ENCODE peak calls at places on chromosomes 7 and 10, in five cellular contexts. G, R, T, Y and D are unnamed samples.

GRCh38 chr7:149714910-149715471 is 58.4 kb downstream of the ZNF467 start:
- DNase-seq in G (no peak), R (peak), T (no peak), Y (no peak), D (no peak)

GRCh38 chr10:100670828-100671479 is 74.4 kb upstream of the PAX2 start:
- DNase-seq in G (no peak), R (no peak), T (peak), Y (peak), D (peak)

GRCh38 chr7:142925413-142925812 is 8.1 kb downstream of the TRPV5 start:
- DNase-seq in G (no peak), R (no peak), T (no peak), Y (no peak), D (no peak)

GRCh38 chr10:56551037-56551436 is 190.0 kb upstream of the ZWINT start:
- DNase-seq in G (no peak), R (no peak), T (no peak), Y (no peak), D (no peak)

GRCh38 chr10:103590060-103590459 is 96.6 kb downstream of the NEURL1 start:
- DNase-seq in G (no peak), R (no peak), T (no peak), Y (no peak), D (no peak)

GRCh38 chr7:96426027-96426426 is 104.1 kb upstream of the SLC25A13 start:
- DNase-seq in G (no peak), R (peak), T (no peak), Y (no peak), D (no peak)

GRCh38 chr10:35005868-35006267 is 84.3 kb downstream of the CUL2 start:
- DNase-seq in G (no peak), R (peak), T (no peak), Y (no peak), D (no peak)

GRCh38 chr10:3992374-3993178 is 207.6 kb upstream of the KLF6 start:
- DNase-seq in G (no peak), R (no peak), T (no peak), Y (no peak), D (no peak)

GRCh38 chr7:6012355-6013104 is 3.5 kb downstream of the AIMP2 start:
- DNase-seq in G (no peak), R (peak), T (no peak), Y (no peak), D (no peak)

GRCh38 chr10:78313636-78314035 is 280.0 kb downstream of the RPS24 start:
- DNase-seq in G (no peak), R (no peak), T (no peak), Y (no peak), D (no peak)

GRCh38 chr10:120514035-120514620 is 57.1 kb downstream of the PLPP4 start:
- DNase-seq in G (peak), R (peak), T (no peak), Y (peak), D (peak)

GRCh38 chr7:100157334-100158228 is 942 bp downstream of the TRAPPC14 start:
- DNase-seq in G (no peak), R (peak), T (no peak), Y (peak), D (no peak)

GRCh38 chr7:137909042-137909441 is 62.3 kb upstream of the DGKI start:
- DNase-seq in G (no peak), R (no peak), T (no peak), Y (no peak), D (no peak)

GRCh38 chr10:74923556-74923955 is 97.2 kb downstream of the KAT6B start:
- DNase-seq in G (no peak), R (no peak), T (no peak), Y (no peak), D (no peak)

GRCh38 chr10:33481184-33481583 is 146.7 kb upstream of the NRP1 start:
- DNase-seq in G (no peak), R (no peak), T (no peak), Y (no peak), D (no peak)

GRCh38 chr7:70829221-70830059 is 302.5 kb upstream of the GALNT17 start:
- DNase-seq in G (peak), R (peak), T (peak), Y (peak), D (peak)

GRCh38 chr10:14530465-14530864 is 199.7 kb upstream of the FRMD4A start:
- DNase-seq in G (no peak), R (no peak), T (no peak), Y (no peak), D (no peak)

GRCh38 chr7:129159539-129159938 is 15.0 kb downstream of the TSPAN33 start:
- DNase-seq in G (no peak), R (no peak), T (no peak), Y (no peak), D (no peak)

GRCh38 chr10:131000737-131001136 is 310.8 kb downstream of the TCERG1L start:
- DNase-seq in G (no peak), R (no peak), T (no peak), Y (no peak), D (no peak)

GRCh38 chr10:109928393-109928792 is 5.1 kb upstream of the XPNPEP1 start:
- DNase-seq in G (no peak), R (no peak), T (no peak), Y (no peak), D (no peak)

GRCh38 chr7:155612658-155613057 is 31.8 kb upstream of the RBM33 start:
- DNase-seq in G (no peak), R (no peak), T (no peak), Y (no peak), D (no peak)

GRCh38 chr7:23205861-23206510 is 24.1 kb downstream of the NUP42 start:
- DNase-seq in G (no peak), R (peak), T (no peak), Y (no peak), D (no peak)

GRCh38 chr10:125797999-125798662 is 22.5 kb upstream of the MMP21 start:
- DNase-seq in G (no peak), R (no peak), T (no peak), Y (no peak), D (no peak)

GRCh38 chr10:113890769-113891168 is 36.3 kb downstream of the NHLRC2 start:
- DNase-seq in G (no peak), R (no peak), T (no peak), Y (no peak), D (no peak)

GRCh38 chr7:121530251-121531174 is 134.4 kb upstream of the FAM3C start:
- DNase-seq in G (no peak), R (peak), T (peak), Y (peak), D (no peak)

GRCh38 chr10:104259999-104260774 is 5.5 kb downstream of the GSTO1 start:
- DNase-seq in G (no peak), R (peak), T (no peak), Y (no peak), D (no peak)

GRCh38 chr10:95480102-95480900 is 80.9 kb downstream of the SORBS1 start:
- DNase-seq in G (no peak), R (no peak), T (no peak), Y (no peak), D (no peak)

GRCh38 chr10:102648269-102648888 is 4.1 kb downstream of the TRIM8 start:
- DNase-seq in G (no peak), R (no peak), T (no peak), Y (no peak), D (no peak)

GRCh38 chr10:25766687-25767221 is 167.3 kb upstream of the MYO3A start:
- DNase-seq in G (peak), R (no peak), T (no peak), Y (no peak), D (no peak)

GRCh38 chr7:129923709-129924108 is 29.1 kb downstream of the UBE2H start:
- DNase-seq in G (no peak), R (peak), T (no peak), Y (no peak), D (no peak)

GRCh38 chr10:7464703-7465102 is 53.9 kb upstream of the SFMBT2 start:
- DNase-seq in G (no peak), R (no peak), T (no peak), Y (no peak), D (no peak)

GRCh38 chr7:79789584-79790345 is 336.3 kb upstream of the MAGI2 start:
- DNase-seq in G (no peak), R (peak), T (no peak), Y (no peak), D (no peak)